ENCODE peak calls at places on chromosomes 16 and 17, in nine cellular contexts. B is OCI-LY7; P is midbrain; F is uterus; C is stimulated activated CD4-positive, alpha-beta T cell treated with anti-CD3 and anti-CD28 coated beads, Interleukin-1b, Interleukin-23, amount 100 ng/mL, for 24 hours; O is activated naive CD4-positive, alpha-beta T cell; U is hypothalamus; V is activated CD8-positive, alpha-beta memory T cell treated with anti-CD3 and anti-CD28 coated beads for 1 hour; M is foreskin fibroblast. W is an unnamed sample.

GRCh38 chr17:6641374-6641818 is 536 bp downstream of the TXNDC17 start:
- DNase-seq in B (peak; percentile 39), P (no peak), F (no peak), C (no peak), O (no peak), U (no peak), V (no peak), M (no peak), W (no peak)

GRCh38 chr17:1237471-1237870 is 32.8 kb upstream of the BHLHA9 start:
- DNase-seq in B (no peak), P (no peak), F (no peak), C (no peak), O (no peak), U (no peak), V (no peak), M (no peak), W (no peak)

GRCh38 chr17:58172369-58173071 is 5.7 kb downstream of the OR4D2 start:
- DNase-seq in B (peak; percentile 49), P (no peak), F (no peak), C (no peak), O (no peak), U (no peak), V (peak; percentile 15), M (peak; percentile 49), W (no peak)

GRCh38 chr17:44587339-44587738 is 30.1 kb downstream of the FZD2 start:
- DNase-seq in B (no peak), P (no peak), F (peak; percentile 34), C (no peak), O (no peak), U (no peak), V (no peak), M (peak; percentile 87), W (no peak)

GRCh38 chr17:38704645-38705522 is at the start of gene MLLT6:
- DNase-seq in B (peak; percentile 89), P (peak; percentile 85), F (peak; percentile 80), C (no peak), O (peak; percentile 55), U (peak; percentile 80), V (peak; percentile 68), M (peak; percentile 92), W (peak; percentile 71)

GRCh38 chr16:89873109-89873821 is at the start of gene TCF25:
- DNase-seq in B (peak; percentile 93), P (peak; percentile 86), F (peak; percentile 75), C (peak; percentile 80), O (peak; percentile 85), U (peak; percentile 80), V (peak; percentile 79), M (peak; percentile 94), W (peak; percentile 92)

GRCh38 chr16:927406-927805 is 43.4 kb downstream of the LMF1 start:
- DNase-seq in B (no peak), P (no peak), F (no peak), C (no peak), O (no peak), U (no peak), V (no peak), M (no peak), W (no peak)

GRCh38 chr17:67546578-67547527 is 169.8 kb downstream of the PITPNC1 start:
- DNase-seq in B (peak; percentile 24), P (peak; percentile 22), F (peak; percentile 33), C (no peak), O (no peak), U (peak; percentile 33), V (no peak), M (peak; percentile 70), W (peak; percentile 34)

GRCh38 chr16:20911361-20911760 is 10.8 kb downstream of the LYRM1 start:
- DNase-seq in B (no peak), P (no peak), F (no peak), C (no peak), O (no peak), U (no peak), V (no peak), M (peak; percentile 86), W (no peak)

GRCh38 chr16:88002749-88003148 is 51.5 kb downstream of the BANP start:
- DNase-seq in B (no peak), P (no peak), F (no peak), C (no peak), O (no peak), U (no peak), V (no peak), M (no peak), W (no peak)

GRCh38 chr16:23428351-23428750 is 24.6 kb downstream of the COG7 start:
- DNase-seq in B (no peak), P (no peak), F (no peak), C (no peak), O (no peak), U (no peak), V (no peak), M (no peak), W (no peak)

GRCh38 chr17:55584055-55584685 is 72.9 kb upstream of the SMIM36 start:
- DNase-seq in B (no peak), P (no peak), F (no peak), C (no peak), O (no peak), U (no peak), V (no peak), M (peak; percentile 63), W (no peak)

GRCh38 chr17:51683291-51683690 is 422.9 kb downstream of the UTP18 start:
- DNase-seq in B (no peak), P (no peak), F (no peak), C (no peak), O (no peak), U (no peak), V (no peak), M (no peak), W (no peak)

GRCh38 chr16:73025506-73026131 is 22.3 kb downstream of the ZFHX3 start:
- DNase-seq in B (no peak), P (no peak), F (no peak), C (no peak), O (no peak), U (no peak), V (no peak), M (no peak), W (no peak)

GRCh38 chr16:74677868-74678267 is 11.2 kb upstream of the RFWD3 start:
- DNase-seq in B (no peak), P (no peak), F (no peak), C (no peak), O (no peak), U (no peak), V (no peak), M (no peak), W (no peak)

GRCh38 chr17:20315821-20316220 is 151.5 kb downstream of the LGALS9B start:
- DNase-seq in B (no peak), P (no peak), F (no peak), C (no peak), O (no peak), U (no peak), V (no peak), M (no peak), W (no peak)

GRCh38 chr17:59914274-59914854 is 21.4 kb downstream of the RPS6KB1 start:
- DNase-seq in B (peak; percentile 67), P (peak; percentile 21), F (no peak), C (no peak), O (no peak), U (no peak), V (no peak), M (peak; percentile 67), W (no peak)

GRCh38 chr16:74868501-74868900 is 93.9 kb upstream of the FA2H start:
- DNase-seq in B (peak; percentile 70), P (no peak), F (no peak), C (no peak), O (no peak), U (no peak), V (no peak), M (peak; percentile 40), W (no peak)

GRCh38 chr16:11147033-11147848 is 108.8 kb downstream of the SOCS1 start:
- DNase-seq in B (no peak), P (no peak), F (no peak), C (no peak), O (no peak), U (no peak), V (no peak), M (no peak), W (no peak)

GRCh38 chr17:48406936-48407567 is 23.0 kb downstream of the SKAP1 start:
- DNase-seq in B (no peak), P (no peak), F (no peak), C (no peak), O (no peak), U (no peak), V (no peak), M (no peak), W (no peak)

GRCh38 chr17:7634384-7634783 is 4.4 kb downstream of the SHBG start:
- DNase-seq in B (no peak), P (peak; percentile 58), F (no peak), C (no peak), O (no peak), U (peak; percentile 51), V (no peak), M (peak; percentile 65), W (no peak)

GRCh38 chr17:57589151-57590034 is 155.7 kb downstream of the CCDC182 start:
- DNase-seq in B (no peak), P (no peak), F (no peak), C (no peak), O (no peak), U (no peak), V (no peak), M (peak; percentile 64), W (no peak)

GRCh38 chr17:71921726-71922320 is 199.0 kb upstream of the SOX9 start:
- DNase-seq in B (no peak), P (no peak), F (no peak), C (no peak), O (no peak), U (no peak), V (no peak), M (no peak), W (no peak)

GRCh38 chr17:71639865-71640264 is 481.0 kb upstream of the SOX9 start:
- DNase-seq in B (no peak), P (no peak), F (no peak), C (no peak), O (no peak), U (no peak), V (no peak), M (no peak), W (no peak)

GRCh38 chr17:7885357-7886226 is 3.0 kb upstream of the CHD3 start:
- DNase-seq in B (peak; percentile 68), P (no peak), F (peak; percentile 61), C (peak; percentile 18), O (no peak), U (peak; percentile 18), V (peak; percentile 34), M (peak; percentile 55), W (no peak)

GRCh38 chr16:75494696-75495601 is at the start of gene CHST6:
- DNase-seq in B (no peak), P (peak; percentile 78), F (no peak), C (no peak), O (no peak), U (peak; percentile 75), V (no peak), M (peak; percentile 38), W (peak; percentile 16)

GRCh38 chr17:40179923-40180659 is 2.8 kb downstream of the RAPGEFL1 start:
- DNase-seq in B (no peak), P (no peak), F (no peak), C (no peak), O (no peak), U (no peak), V (no peak), M (peak; percentile 82), W (no peak)

GRCh38 chr16:30979170-30980067 is 5.6 kb upstream of the HSD3B7 start:
- DNase-seq in B (no peak), P (no peak), F (no peak), C (no peak), O (no peak), U (no peak), V (no peak), M (no peak), W (no peak)

GRCh38 chr16:75236232-75236631 is 15.2 kb downstream of the BCAR1 start:
- DNase-seq in B (no peak), P (no peak), F (no peak), C (no peak), O (no peak), U (no peak), V (no peak), M (no peak), W (no peak)

GRCh38 chr16:72013888-72014538 is 5.5 kb downstream of the DHODH start:
- DNase-seq in B (no peak), P (no peak), F (no peak), C (no peak), O (no peak), U (no peak), V (no peak), M (no peak), W (no peak)

GRCh38 chr17:69447726-69448125 is 33.2 kb downstream of the MAP2K6 start:
- DNase-seq in B (no peak), P (peak; percentile 55), F (no peak), C (no peak), O (no peak), U (peak; percentile 17), V (no peak), M (no peak), W (peak; percentile 35)